ENCODE peak calls at places on chromosomes 7 and 10, in ten cellular contexts. L is suprapubic skin, P is AG09309, I is psoas muscle, A is cardiac fibroblast, R is retinal pigment epithelial cell, H is fibroblast of mammary gland, D is MCF 10A, S is CD14-positive monocyte, U is foreskin keratinocyte. Z is an unnamed sample.

GRCh38 chr10:77673086-77673485 is 35.5 kb upstream of the KCNMA1 start:
- DNase-seq in L (no peak), P (no peak), I (no peak), A (no peak), R (no peak), H (peak), D (peak), S (no peak), U (no peak), Z (no peak)

GRCh38 chr10:123958221-123958620 is 66.6 kb upstream of the CPXM2 start:
- DNase-seq in L (no peak), P (no peak), I (no peak), A (no peak), R (no peak), H (no peak), D (no peak), S (no peak), U (no peak), Z (no peak)

GRCh38 chr7:86926732-86927131 is 132.7 kb downstream of the ELAPOR2 start:
- DNase-seq in L (no peak), P (peak), I (no peak), A (peak), R (no peak), H (peak), D (peak), S (no peak), U (peak), Z (peak)

GRCh38 chr7:77262311-77262710 is 62.7 kb upstream of the FGL2 start:
- DNase-seq in L (no peak), P (no peak), I (no peak), A (no peak), R (no peak), H (no peak), D (peak), S (no peak), U (no peak), Z (no peak)

GRCh38 chr10:132493246-132493755 is 44.3 kb upstream of the INPP5A start:
- DNase-seq in L (peak), P (no peak), I (no peak), A (no peak), R (no peak), H (no peak), D (no peak), S (no peak), U (no peak), Z (no peak)

GRCh38 chr10:1605999-1606940 is 131.1 kb downstream of the ADARB2 start:
- DNase-seq in L (no peak), P (no peak), I (no peak), A (no peak), R (no peak), H (no peak), D (no peak), S (no peak), U (no peak), Z (no peak)

GRCh38 chr10:24552346-24553016 is 171.2 kb downstream of the ARHGAP21 start:
- DNase-seq in L (no peak), P (no peak), I (peak), A (no peak), R (no peak), H (no peak), D (peak), S (no peak), U (peak), Z (no peak)

GRCh38 chr7:102912742-102913141 is at the start of gene LRRC17:
- DNase-seq in L (no peak), P (peak), I (no peak), A (peak), R (no peak), H (peak), D (no peak), S (no peak), U (no peak), Z (no peak)

GRCh38 chr10:30491204-30491603 is 57.2 kb downstream of the MAP3K8 start:
- DNase-seq in L (no peak), P (no peak), I (no peak), A (peak), R (no peak), H (peak), D (peak), S (peak), U (peak), Z (no peak)

GRCh38 chr7:101938115-101938514 is 120.7 kb downstream of the CUX1 start:
- DNase-seq in L (no peak), P (no peak), I (no peak), A (no peak), R (no peak), H (no peak), D (no peak), S (no peak), U (no peak), Z (no peak)

GRCh38 chr7:999921-1000593 is 17.1 kb downstream of the CYP2W1 start:
- DNase-seq in L (no peak), P (no peak), I (no peak), A (no peak), R (no peak), H (no peak), D (no peak), S (no peak), U (no peak), Z (no peak)

DNA sequence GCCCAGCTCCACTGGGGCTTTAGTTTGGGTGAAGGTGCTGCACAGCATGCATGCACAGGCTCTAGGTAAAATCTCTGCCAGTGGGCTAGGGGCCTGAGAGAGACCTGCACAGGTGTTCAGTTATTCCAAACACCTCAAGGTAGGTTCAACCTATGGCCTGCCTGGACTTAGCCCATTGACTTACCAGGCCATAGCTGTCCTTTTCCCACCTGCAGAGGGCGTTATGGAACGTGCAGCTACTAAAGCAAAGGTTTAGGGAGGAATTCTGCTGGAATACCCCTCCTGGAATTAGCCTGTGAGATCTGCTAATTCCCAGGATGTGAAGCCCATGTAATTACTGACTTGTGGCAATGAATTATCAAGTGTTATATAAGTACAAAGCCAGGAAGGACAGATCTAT is 3.6 kb downstream of the VWC2 start:
- DNase-seq in L (no peak), P (no peak), I (no peak), A (no peak), R (no peak), H (no peak), D (peak), S (no peak), U (no peak), Z (no peak)
- TF ChIP-seq CTCF in L (no peak), P (no peak), I (no peak), A (no peak), R (peak), H (no peak), D (no peak), S (no peak), U (peak), Z (no peak)

GRCh38 chr10:8075282-8076260 is 21.1 kb downstream of the GATA3 start:
- DNase-seq in L (no peak), P (no peak), I (no peak), A (no peak), R (no peak), H (no peak), D (no peak), S (no peak), U (no peak), Z (no peak)
- TF ChIP-seq CTCF in L (no peak), P (no peak), I (no peak), A (no peak), R (peak), H (no peak), D (no peak), S (no peak), U (peak), Z (no peak)

DNA sequence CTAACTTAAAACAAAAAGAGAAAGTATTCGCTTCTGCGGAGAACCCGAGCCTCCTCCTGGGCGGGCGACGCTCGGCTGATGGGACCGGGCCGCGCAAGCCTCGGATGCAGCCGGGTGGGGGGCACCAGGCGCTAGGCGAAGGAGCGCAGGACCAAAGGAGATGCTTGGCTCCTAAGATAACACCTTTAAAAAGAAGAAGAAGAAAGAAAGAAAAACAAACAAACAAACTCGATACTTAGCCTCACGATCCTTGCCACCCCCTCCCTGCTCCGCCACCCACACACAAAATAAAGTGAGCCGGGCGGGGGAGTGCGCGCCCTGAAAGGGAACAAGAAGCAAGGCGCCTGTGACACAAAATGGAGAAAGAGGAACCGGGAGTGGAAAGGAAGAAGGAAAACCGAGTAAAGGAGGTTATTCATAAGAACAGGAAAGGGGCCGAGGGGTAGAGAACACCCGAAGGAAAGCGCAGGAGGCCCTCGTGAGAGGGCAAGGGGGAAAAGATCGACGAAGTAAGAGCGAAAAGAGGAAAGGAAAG is 34.0 kb upstream of the EBLN1 start:
- DNase-seq in L (no peak), P (no peak), I (peak), A (peak), R (no peak), H (peak), D (peak), S (peak), U (peak), Z (peak)
- TF ChIP-seq CTCF in L (no peak), P (no peak), I (no peak), A (no peak), R (no peak), H (no peak), D (no peak), S (no peak), U (no peak), Z (no peak)

DNA sequence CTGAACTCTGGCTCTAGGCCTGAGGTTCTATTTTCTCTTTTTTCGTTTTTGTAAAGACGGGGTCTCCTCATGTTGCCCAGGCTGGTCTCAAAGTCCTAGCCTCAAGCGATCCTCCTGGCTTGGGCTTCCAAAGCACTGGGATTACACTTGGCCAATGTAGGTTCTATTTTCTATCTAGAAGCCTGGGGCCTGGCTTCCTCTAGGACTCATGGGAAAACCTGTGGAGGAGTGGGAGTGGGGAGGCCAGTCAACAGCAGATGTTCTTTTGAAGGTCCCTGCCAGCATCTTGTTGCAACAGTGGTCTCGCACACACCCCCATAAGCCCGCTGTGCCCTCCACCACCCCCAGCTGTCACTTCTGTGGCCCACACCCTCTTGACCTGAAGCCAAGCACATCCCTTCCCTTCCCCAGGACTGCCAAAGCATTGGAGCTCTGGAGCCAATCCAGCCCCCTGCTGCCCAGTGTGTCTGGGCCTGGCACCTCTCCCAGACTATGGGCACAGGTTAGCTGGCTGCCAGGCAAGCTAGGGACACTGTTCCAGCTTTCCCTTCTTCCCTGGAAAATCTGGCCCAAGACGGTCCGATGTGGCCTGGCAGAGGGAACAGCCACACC is 1.9 kb upstream of the STX1A start:
- DNase-seq in L (no peak), P (no peak), I (peak), A (peak), R (no peak), H (no peak), D (peak), S (no peak), U (no peak), Z (no peak)
- TF ChIP-seq CTCF in L (no peak), P (no peak), I (no peak), A (no peak), R (no peak), H (no peak), D (no peak), S (no peak), U (no peak), Z (no peak)

GRCh38 chr7:139118234-139118802 is 8.8 kb upstream of the ZC3HAV1 start:
- DNase-seq in L (no peak), P (no peak), I (no peak), A (peak), R (no peak), H (peak), D (peak), S (no peak), U (peak), Z (peak)
- TF ChIP-seq CTCF in L (no peak), P (no peak), I (no peak), A (peak), R (no peak), H (no peak), D (no peak), S (no peak), U (peak), Z (no peak)

Z was measured in GM20000.